ENCODE peak calls at places on chromosomes 4 and X, in ten cellular contexts. U is fibroblast of lung, X is HCT116, V is mesendoderm, S is lower leg skin, P is MG63, Y is heart left ventricle, Z is esophagus squamous epithelium, K is fibroblast of the aortic adventitia, H is IMR-90. M is an unnamed sample.

GRCh38 chrX:56800801-56801200 is 71.8 kb downstream of the NBDY start:
- DNase-seq in P (no peak), U (no peak), K (no peak), Y (no peak), V (peak), S (no peak), X (no peak), Z (no peak), H (no peak), M (no peak)

GRCh38 chr4:54543088-54543795 is 114.5 kb upstream of the KIT start:
- DNase-seq in V (no peak), H (peak), K (peak), U (peak), Z (no peak), Y (no peak), S (no peak), X (no peak), P (no peak), M (no peak)

GRCh38 chrX:83588409-83588808 is 80.3 kb downstream of the POU3F4 start:
- DNase-seq in H (no peak), K (no peak), V (no peak), Z (no peak), X (no peak), Y (peak), P (no peak), U (no peak), S (no peak), M (no peak)

GRCh38 chr4:116906758-116907157 is 178.6 kb downstream of the TRAM1L1 start:
- DNase-seq in S (no peak), K (no peak), V (no peak), H (no peak), P (no peak), Y (no peak), Z (no peak), X (no peak), U (no peak), M (no peak)

GRCh38 chr4:82194329-82194728 is 179.5 kb downstream of the HNRNPD start:
- DNase-seq in S (no peak), H (no peak), P (no peak), Y (no peak), V (no peak), X (no peak), K (no peak), Z (no peak), U (no peak), M (no peak)

GRCh38 chr4:15493411-15493810 is 23.7 kb downstream of the CC2D2A start:
- DNase-seq in Z (no peak), V (no peak), S (no peak), Y (no peak), U (peak), P (no peak), X (no peak), H (peak), K (peak), M (no peak)

GRCh38 chrX:153642655-153643430 is 4.2 kb upstream of the DUSP9 start:
- DNase-seq in U (no peak), V (no peak), Z (no peak), K (no peak), H (no peak), S (no peak), Y (no peak), P (no peak), X (no peak), M (no peak)

GRCh38 chr4:7034262-7035081 is 8.7 kb upstream of the TADA2B start:
- DNase-seq in P (peak), U (peak), V (peak), X (no peak), Y (no peak), K (peak), Z (no peak), S (no peak), H (peak), M (no peak)

GRCh38 chr4:73485085-73485484 is 3.5 kb downstream of the AFM start:
- DNase-seq in Z (no peak), U (no peak), Y (no peak), K (no peak), V (no peak), H (no peak), S (no peak), P (no peak), X (no peak), M (no peak)

GRCh38 chrX:49919617-49920016 is 2.8 kb upstream of the CLCN5 start:
- DNase-seq in V (peak), K (peak), S (peak), P (peak), U (peak), X (no peak), Y (peak), Z (no peak), H (peak), M (peak)

GRCh38 chr4:158572608-158573007 is 50.9 kb downstream of the RXFP1 start:
- DNase-seq in U (no peak), Z (no peak), S (no peak), P (no peak), Y (no peak), K (no peak), H (no peak), V (no peak), X (no peak), M (no peak)

GRCh38 chrX:29728639-29729038 is 486.7 kb upstream of the MAGEB2 start:
- DNase-seq in S (no peak), V (no peak), Y (no peak), P (no peak), U (no peak), Z (no peak), K (no peak), X (no peak), H (peak), M (no peak)

GRCh38 chr4:67909910-67910905 is 26.4 kb upstream of the TMPRSS11D start:
- DNase-seq in K (peak), Z (no peak), X (no peak), S (no peak), H (peak), P (no peak), V (peak), Y (no peak), U (no peak), M (no peak)

GRCh38 chr4:109434007-109434792 is 585 bp downstream of the SEC24B start:
- DNase-seq in P (peak), U (peak), X (no peak), H (peak), V (peak), Z (no peak), K (peak), S (peak), Y (peak), M (no peak)

GRCh38 chr4:164779811-164780216 is 25.9 kb downstream of the SMIM31 start:
- DNase-seq in U (peak), X (peak), H (peak), V (peak), Z (no peak), S (no peak), P (peak), K (peak), Y (no peak), M (peak)

GRCh38 chr4:147518086-147518485 is 37.2 kb downstream of the EDNRA start:
- DNase-seq in P (no peak), S (no peak), K (peak), Y (no peak), X (no peak), U (peak), H (no peak), V (no peak), Z (no peak), M (no peak)

GRCh38 chrX:40247848-40248622 is 150.3 kb upstream of the BCOR start:
- DNase-seq in U (no peak), V (no peak), H (no peak), P (no peak), Y (no peak), X (no peak), S (no peak), Z (no peak), K (no peak), M (no peak)

GRCh38 chrX:120015145-120016067 is 62.1 kb downstream of the RHOXF2B start:
- DNase-seq in H (no peak), Y (no peak), S (no peak), Z (no peak), K (no peak), V (peak), X (no peak), U (no peak), P (no peak), M (no peak)

GRCh38 chr4:17059192-17059634 is 160.8 kb upstream of the LDB2 start:
- DNase-seq in P (peak), S (peak), Z (no peak), X (no peak), Y (peak), V (no peak), H (peak), U (no peak), K (peak), M (no peak)

GRCh38 chr4:125070869-125071268 is 243.9 kb upstream of the FAT4 start:
- DNase-seq in P (no peak), Z (no peak), H (no peak), S (no peak), Y (no peak), X (no peak), K (no peak), U (no peak), V (peak), M (no peak)

GRCh38 chrX:102712967-102713677 is 874 bp downstream of the GPRASP2 start:
- DNase-seq in Z (no peak), V (peak), S (peak), K (peak), Y (peak), P (peak), X (no peak), U (peak), H (peak), M (no peak)

GRCh38 chrX:108736509-108737479 is at the start of gene IRS4:
- DNase-seq in K (no peak), P (peak), Z (no peak), Y (peak), H (no peak), S (no peak), U (peak), V (peak), X (no peak), M (no peak)

GRCh38 chr4:86657382-86657781 is 63.3 kb downstream of the PTPN13 start:
- DNase-seq in Z (no peak), Y (no peak), X (no peak), V (no peak), K (no peak), S (no peak), H (no peak), P (no peak), U (no peak), M (no peak)

GRCh38 chrX:96770315-96770714 is 85.7 kb downstream of the DIAPH2 start:
- DNase-seq in U (peak), X (no peak), Y (no peak), Z (no peak), V (no peak), H (peak), P (no peak), K (peak), S (no peak), M (no peak)

GRCh38 chr4:835148-836002 is 9.4 kb upstream of the CPLX1 start:
- DNase-seq in Y (peak), K (no peak), P (no peak), S (no peak), X (no peak), H (no peak), Z (no peak), V (no peak), U (no peak), M (no peak)

GRCh38 chrX:37993857-37994619 is 12.3 kb upstream of the SYTL5 start:
- DNase-seq in K (no peak), V (peak), U (no peak), P (no peak), Z (no peak), H (no peak), X (peak), Y (no peak), S (peak), M (no peak)

GRCh38 chr4:6272863-6273660 is 3.4 kb downstream of the WFS1 start:
- DNase-seq in P (peak), V (peak), X (no peak), H (peak), U (peak), K (peak), S (no peak), Y (no peak), Z (no peak), M (no peak)

GRCh38 chrX:39477438-39478120 is 620.2 kb downstream of the BCOR start:
- DNase-seq in P (no peak), V (peak), Z (no peak), Y (peak), K (no peak), X (no peak), H (no peak), U (peak), S (no peak), M (no peak)

GRCh38 chr4:6204871-6205583 is 4.7 kb upstream of the JAKMIP1 start:
- DNase-seq in V (peak), P (no peak), Z (no peak), U (no peak), H (no peak), X (no peak), S (no peak), K (no peak), Y (no peak), M (no peak)

GRCh38 chrX:152641996-152642395 is 4.3 kb downstream of the GABRQ start:
- DNase-seq in V (peak), H (peak), S (no peak), Y (no peak), Z (no peak), P (no peak), X (no peak), K (peak), U (no peak), M (no peak)

GRCh38 chr4:113293673-113294072 is 244.2 kb downstream of the ANK2 start:
- DNase-seq in H (no peak), X (no peak), P (no peak), S (no peak), Y (peak), U (peak), K (peak), V (peak), Z (no peak), M (no peak)
- H3K4me3 ChIP-seq in H (no peak), X (no peak), P (no peak), S (no peak), Y (peak), U (peak), K (peak), V (no peak), Z (peak), M (no peak)

DNA sequence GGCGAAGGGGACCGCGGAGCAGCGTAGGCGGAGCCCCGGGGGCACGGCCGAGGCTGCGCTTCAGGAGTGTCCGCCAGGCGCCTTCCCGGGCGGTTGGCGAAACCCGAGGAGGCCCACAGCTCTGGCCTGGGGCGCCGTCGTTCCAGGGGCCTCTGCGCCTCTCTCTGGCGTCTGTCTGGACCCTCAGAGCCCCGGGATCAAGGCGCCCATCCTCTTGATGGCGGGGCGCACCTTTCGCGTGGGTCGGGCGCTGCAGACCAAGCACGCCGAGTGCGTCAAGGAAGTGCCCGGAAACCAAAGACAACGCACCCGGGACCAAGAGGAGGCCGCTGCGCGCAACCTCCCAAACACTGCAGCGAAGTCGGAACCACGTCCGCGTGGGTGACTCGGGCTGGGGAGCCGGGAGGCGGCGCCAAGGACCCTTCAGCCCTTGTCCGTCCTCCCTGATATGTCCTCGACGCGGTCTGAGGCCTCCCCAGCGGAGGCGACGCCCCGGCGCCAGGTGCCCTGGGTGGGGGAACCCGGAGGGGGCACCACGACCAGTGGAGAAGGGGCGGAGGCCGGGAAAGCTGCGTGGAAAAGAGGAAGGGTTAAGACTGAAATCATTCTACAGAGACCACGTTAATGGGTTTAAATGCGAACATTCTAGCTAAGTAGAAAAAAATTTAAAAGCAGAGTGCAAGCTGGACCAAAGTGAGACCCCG is 9.9 kb downstream of the HMX1 start:
- DNase-seq in Y (no peak), X (no peak), H (no peak), V (peak), K (no peak), S (no peak), U (no peak), Z (no peak), P (no peak), M (no peak)
- H3K4me3 ChIP-seq in Y (no peak), X (no peak), H (no peak), V (peak), K (no peak), S (no peak), U (no peak), Z (peak), P (no peak), M (no peak)

DNA sequence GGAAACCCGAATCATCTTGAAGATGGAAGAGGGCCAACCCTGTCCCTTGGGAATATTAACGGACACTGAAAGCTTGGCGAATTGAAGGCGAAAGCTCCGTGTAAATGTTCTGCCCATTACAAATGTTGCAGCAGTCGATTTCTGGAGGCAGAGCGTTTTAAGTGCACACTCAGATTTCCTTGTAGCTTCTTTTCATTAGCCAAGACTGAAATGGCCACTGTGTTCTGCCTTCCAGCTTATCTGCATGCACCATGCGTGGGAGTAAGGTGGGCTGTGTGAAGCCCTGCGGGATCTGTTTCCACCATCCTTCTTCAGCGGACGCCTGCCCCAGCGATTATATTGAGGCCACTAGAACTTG is 1.3 kb downstream of the SMIM20 start:
- DNase-seq in K (peak), Z (no peak), X (no peak), U (peak), Y (peak), S (no peak), V (no peak), H (no peak), P (no peak), M (no peak)
- H3K4me3 ChIP-seq in K (peak), Z (no peak), X (peak), U (peak), Y (peak), S (no peak), V (no peak), H (no peak), P (peak), M (no peak)

DNA sequence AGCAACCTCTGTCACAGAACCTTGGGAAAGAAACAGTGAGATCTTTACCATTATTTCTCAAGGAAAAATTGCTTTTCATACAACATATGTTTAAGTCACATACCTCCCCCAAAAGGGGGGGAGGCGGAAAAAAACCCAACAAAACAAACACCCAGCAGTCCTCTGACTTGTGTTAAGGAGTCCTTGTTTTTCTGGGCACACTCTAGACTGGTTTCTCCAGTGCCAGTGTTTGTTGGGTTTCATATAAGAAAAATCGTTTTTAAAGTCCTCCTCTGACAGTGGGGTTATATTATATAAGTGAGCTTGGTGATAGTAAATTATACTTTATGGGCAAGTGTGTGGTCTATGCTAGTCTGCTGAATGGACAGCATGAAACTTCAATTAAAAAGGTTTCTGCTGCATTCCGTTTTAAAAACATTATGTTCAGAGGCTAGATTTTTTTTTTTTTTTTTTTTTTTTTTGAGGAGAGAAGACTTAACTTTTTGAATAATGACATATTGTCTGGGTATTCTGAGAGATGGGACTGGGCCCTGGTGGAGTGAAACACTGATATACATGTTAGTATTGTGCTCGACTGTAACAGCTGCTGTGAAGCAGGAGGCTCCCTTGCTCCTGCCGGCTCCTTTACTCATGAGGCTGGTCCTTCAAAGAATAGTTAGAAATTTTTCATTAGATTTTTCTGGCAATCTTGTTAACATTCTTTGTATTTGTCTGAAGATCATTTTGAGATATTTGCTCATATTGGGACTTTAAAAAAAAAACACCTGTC is 73.1 kb downstream of the TMEM131L start:
- DNase-seq in X (no peak), Z (no peak), V (no peak), K (no peak), P (no peak), U (no peak), Y (no peak), S (no peak), H (no peak), M (no peak)
- H3K4me3 ChIP-seq in X (no peak), Z (peak), V (no peak), K (peak), P (no peak), U (peak), Y (no peak), S (no peak), H (no peak), M (peak)

M was measured in SK-N-MC.